ENCODE peak calls at places on chromosomes 16 and 17, in eight cellular contexts. K is IMR-90, S is ovary, I is stomach, L is HCT116, J is adrenal gland, V is heart left ventricle, B is spleen. G is an unnamed sample.
A peak's percentile ranks its signal among the peaks of the same experiment; 100 is the strongest.

GRCh38 chr16:47037396-47037745 is 63.9 kb upstream of the DNAJA2 start:
- DNase-seq in L (no peak), I (peak; percentile 28), J (peak; percentile 27), B (no peak), S (peak; percentile 74), V (peak; percentile 41), K (no peak), G (no peak)

GRCh38 chr16:88633684-88634140 is 4.7 kb upstream of the IL17C start:
- DNase-seq in K (peak; percentile 13), I (peak; percentile 52), L (no peak), J (no peak), V (peak; percentile 40), S (no peak), B (peak; percentile 91), G (no peak)

GRCh38 chr16:2483160-2483559 is 8.2 kb downstream of the TBC1D24 start:
- DNase-seq in V (peak; percentile 29), S (no peak), I (no peak), K (peak; percentile 27), L (no peak), B (no peak), J (no peak), G (peak; percentile 41)

GRCh38 chr16:21580807-21581206 is 18.6 kb upstream of the METTL9 start:
- DNase-seq in S (no peak), V (no peak), J (no peak), I (no peak), K (no peak), L (no peak), B (peak; percentile 24), G (no peak)

GRCh38 chr17:61504697-61505096 is 52.5 kb downstream of the TBX4 start:
- DNase-seq in L (no peak), B (no peak), J (no peak), K (peak; percentile 96), S (no peak), I (no peak), V (no peak), G (no peak)

GRCh38 chr17:76996741-76997694 is 128.8 kb downstream of the MGAT5B start:
- DNase-seq in S (no peak), B (no peak), I (no peak), V (no peak), J (no peak), K (no peak), L (no peak), G (no peak)

GRCh38 chr16:65125322-65125721 is 3.5 kb upstream of the CDH11 start:
- DNase-seq in L (no peak), V (no peak), K (peak; percentile 30), J (no peak), S (no peak), B (no peak), I (no peak), G (no peak)

GRCh38 chr16:54266363-54266955 is 20.1 kb downstream of the IRX3 start:
- DNase-seq in J (no peak), L (no peak), S (no peak), B (no peak), V (no peak), K (no peak), I (no peak), G (no peak)

GRCh38 chr17:58402679-58403078 is 14.7 kb downstream of the RNF43 start:
- DNase-seq in V (no peak), J (no peak), K (no peak), S (no peak), L (peak; percentile 66), I (no peak), B (no peak), G (no peak)

GRCh38 chr16:87117936-87118335 is 199.3 kb downstream of the C16orf95 start:
- DNase-seq in K (no peak), V (no peak), L (no peak), J (no peak), S (no peak), B (peak; percentile 62), I (no peak), G (no peak)

GRCh38 chr17:4933646-4934045 is 1.6 kb downstream of the GP1BA start:
- DNase-seq in S (no peak), V (no peak), L (no peak), J (no peak), B (no peak), K (no peak), I (no peak), G (no peak)

GRCh38 chr16:57022445-57022844 is 33.1 kb downstream of the NLRC5 start:
- DNase-seq in J (no peak), I (no peak), L (no peak), S (no peak), V (no peak), B (no peak), K (no peak), G (no peak)

GRCh38 chr17:32303861-32304288 is 38.1 kb downstream of the C17orf75 start:
- DNase-seq in K (no peak), L (no peak), I (no peak), V (no peak), S (no peak), J (no peak), B (no peak), G (no peak)

GRCh38 chr17:9228408-9229159 is 207.3 kb downstream of the NTN1 start:
- DNase-seq in K (peak; percentile 58), L (no peak), V (no peak), B (no peak), S (no peak), J (peak; percentile 60), I (no peak), G (no peak)

GRCh38 chr17:77374170-77374936 is 233.6 kb downstream of the SEC14L1 start:
- DNase-seq in B (peak; percentile 95), J (peak; percentile 90), L (no peak), I (peak; percentile 87), K (peak; percentile 86), V (peak; percentile 90), S (peak; percentile 78), G (peak; percentile 75)

GRCh38 chr16:55443434-55443833 is 35.6 kb upstream of the MMP2 start:
- DNase-seq in J (no peak), K (no peak), S (no peak), B (no peak), I (no peak), V (no peak), L (no peak), G (no peak)

GRCh38 chr17:49515196-49515770 is 20.2 kb downstream of the NGFR start:
- DNase-seq in J (peak; percentile 97), K (peak; percentile 93), S (peak; percentile 97), B (peak; percentile 81), I (peak; percentile 86), V (peak; percentile 95), L (peak; percentile 36), G (peak; percentile 93)

GRCh38 chr16:73956592-73957495 is 339.8 kb upstream of the PSMD7 start:
- DNase-seq in J (peak; percentile 45), L (peak; percentile 32), I (peak; percentile 54), K (peak; percentile 64), V (peak; percentile 48), B (no peak), S (peak; percentile 16), G (peak; percentile 66)

GRCh38 chr17:11917415-11917814 is 79.9 kb downstream of the ZNF18 start:
- DNase-seq in B (no peak), V (no peak), L (no peak), S (no peak), K (no peak), J (no peak), I (no peak), G (no peak)
- H3K4me3 ChIP-seq in B (no peak overlapping the region), V (no peak overlapping the region), L (no peak overlapping the region), S (no peak overlapping the region), K (no peak overlapping the region), J (no peak overlapping the region), I (no peak overlapping the region), G (no peak overlapping the region)

DNA sequence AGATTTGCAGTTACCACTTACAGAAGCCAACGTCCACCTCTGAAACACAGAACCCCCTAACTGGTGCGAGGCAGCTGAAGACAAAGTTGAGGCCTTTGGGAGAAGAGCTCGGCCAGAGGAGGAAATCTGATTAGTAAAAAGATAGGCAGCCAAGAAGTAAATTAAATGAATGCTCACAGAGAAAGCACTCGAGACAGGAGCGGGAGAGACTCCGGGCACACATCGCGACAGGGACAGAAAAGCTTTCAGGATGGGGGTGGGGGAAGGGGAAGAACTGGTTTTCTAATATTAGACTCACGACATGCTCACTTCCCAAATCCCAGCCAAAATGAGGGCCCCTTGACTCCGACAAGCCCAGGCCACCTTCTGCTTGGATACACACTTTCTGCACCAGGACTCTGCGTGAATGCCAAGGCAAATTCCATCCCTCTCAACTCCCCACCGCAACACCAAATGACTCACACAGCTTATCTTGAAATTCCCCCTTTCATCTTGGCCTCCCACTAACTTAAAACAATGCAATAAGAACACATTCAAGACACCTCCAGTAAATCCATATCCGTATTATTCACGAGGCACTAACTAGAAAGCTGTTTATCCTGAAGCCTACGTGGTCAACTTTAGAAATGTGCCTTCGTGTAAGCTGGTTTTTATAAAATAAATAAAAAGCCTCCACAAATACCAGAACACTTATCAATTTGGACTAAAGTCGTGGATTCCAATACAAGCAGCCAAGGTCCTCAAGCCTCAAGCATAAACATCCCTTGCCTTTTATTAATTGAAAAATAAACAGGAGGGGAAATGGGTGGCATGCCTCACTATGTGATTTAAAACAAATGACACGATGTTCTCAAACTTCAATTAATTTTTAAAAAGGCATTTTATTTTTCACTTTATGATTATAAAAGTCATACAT is 46.1 kb downstream of the NXN start:
- DNase-seq in B (no peak), I (peak; percentile 46), K (peak; percentile 99), V (no peak), L (peak; percentile 98), J (peak; percentile 62), S (peak; percentile 64), G (peak; percentile 64)
- H3K4me1 ChIP-seq in B (no peaks in the 10 kb centered on the region), I (peaks cover 48% of the 10 kb centered on the region), K (peaks cover 20% of the 10 kb centered on the region), V (no peaks in the 10 kb centered on the region), L (peaks cover 99% of the 10 kb centered on the region), J (peaks cover 5% of the 10 kb centered on the region), S (peaks cover 10% of the 10 kb centered on the region), G (peaks cover 45% of the 10 kb centered on the region)

GRCh38 chr17:79340771-79341528 is 266.3 kb downstream of the ENGASE start:
- DNase-seq in B (peak; percentile 80), S (no peak), I (no peak), J (no peak), K (no peak), V (no peak), L (no peak), G (no peak)
- TF ChIP-seq POLR2A in B (no peak), S (no peak), I (no peak), J (no peak), K (no peak), V (no peak), L (no peak), G (no peak)

GRCh38 chr16:381788-382717 is at the start of gene PGAP6:
- DNase-seq in J (no peak), K (peak; percentile 33), L (no peak), S (peak; percentile 56), B (peak; percentile 93), I (peak; percentile 79), V (no peak), G (peak; percentile 76)
- H3K4me3 ChIP-seq in J (peak within 1 kb of the TSS; percentile 96), K (peak within 1 kb of the TSS; percentile 93), L (peak within 1 kb of the TSS; percentile 65), S (peak within 1 kb of the TSS; percentile 63), B (peak within 1 kb of the TSS; percentile 99), I (peak within 1 kb of the TSS; percentile 99), V (peak within 1 kb of the TSS; percentile 94), G (peak within 1 kb of the TSS; percentile 91)

G was measured in body of pancreas.